ENCODE peak calls at places on chromosomes 12 and 14, in nine cellular contexts. E, M, X, J, I, Z, S, O and F are unnamed samples.

GRCh38 chr12:120292661-120293531 is at the start of gene RNU4-1:
- DNase-seq in I (peak; percentile 85), J (peak; percentile 83), Z (peak; percentile 81), S (peak; percentile 91), E (peak; percentile 89), M (peak; percentile 99), O (peak; percentile 65), X (peak; percentile 99), F (peak; percentile 52)

GRCh38 chr14:104355101-104355691 is 216.8 kb downstream of the KIF26A start:
- DNase-seq in X (no peak), I (no peak), E (no peak), Z (no peak), S (no peak), M (no peak), J (no peak), O (no peak), F (no peak)

GRCh38 chr14:101017209-101017608 is 113.7 kb upstream of the RTL1 start:
- DNase-seq in E (no peak), S (no peak), J (no peak), I (no peak), M (no peak), Z (no peak), X (no peak), O (no peak), F (no peak)

GRCh38 chr14:74977901-74978385 is 22.5 kb upstream of the PGF start:
- DNase-seq in O (no peak), Z (no peak), X (no peak), I (no peak), J (no peak), M (no peak), E (no peak), S (no peak), F (no peak)

GRCh38 chr12:6867407-6868210 is at the start of gene TPI1:
- DNase-seq in X (no peak), J (peak; percentile 80), S (peak; percentile 87), O (peak; percentile 84), Z (peak; percentile 78), I (peak; percentile 86), E (peak; percentile 89), M (peak; percentile 67), F (peak; percentile 95)

GRCh38 chr12:4977104-4977503 is 66.6 kb upstream of the KCNA5 start:
- DNase-seq in X (no peak), J (no peak), S (no peak), E (no peak), I (no peak), M (no peak), Z (no peak), O (no peak), F (no peak)

GRCh38 chr12:2582631-2583616 is 211.8 kb upstream of the FKBP4 start:
- DNase-seq in O (peak; percentile 51), J (peak; percentile 76), X (peak; percentile 10), M (peak; percentile 49), E (peak; percentile 85), I (peak; percentile 57), S (peak; percentile 47), Z (peak; percentile 80), F (peak; percentile 84)

GRCh38 chr12:110100315-110100970 is 23.7 kb upstream of the IFT81 start:
- DNase-seq in J (peak; percentile 30), Z (peak; percentile 72), M (peak; percentile 85), E (peak; percentile 79), I (peak; percentile 80), S (peak; percentile 72), O (peak; percentile 46), X (peak; percentile 48), F (peak; percentile 72)

GRCh38 chr12:58776144-58776543 is 144.2 kb downstream of the LRIG3 start:
- DNase-seq in I (no peak), Z (no peak), M (no peak), J (no peak), O (no peak), X (no peak), S (no peak), E (no peak), F (no peak)

GRCh38 chr12:105992849-105993740 is 145.7 kb downstream of the NUAK1 start:
- DNase-seq in E (no peak), Z (no peak), S (peak; percentile 17), I (no peak), M (no peak), O (no peak), X (no peak), J (no peak), F (no peak)

GRCh38 chr12:62582065-62582366 is 115.4 kb downstream of the MON2 start:
- DNase-seq in I (no peak), Z (no peak), J (no peak), M (no peak), O (no peak), X (no peak), E (no peak), S (no peak), F (no peak)

GRCh38 chr14:68079941-68080697 is 260.5 kb downstream of the RAD51B start:
- DNase-seq in I (no peak), J (no peak), O (no peak), S (no peak), M (no peak), X (no peak), Z (no peak), E (no peak), F (no peak)

GRCh38 chr12:132154941-132155770 is 10.9 kb downstream of the NOC4L start:
- DNase-seq in O (no peak), X (no peak), S (no peak), M (no peak), I (peak; percentile 41), E (peak; percentile 28), J (no peak), Z (no peak), F (no peak)

GRCh38 chr12:121712462-121713256 is at the start of gene TMEM120B:
- DNase-seq in X (no peak), S (peak; percentile 77), E (peak; percentile 91), O (peak; percentile 81), M (peak; percentile 87), Z (peak; percentile 90), I (peak; percentile 86), J (peak; percentile 64), F (peak; percentile 97)
- TF ChIP-seq CTCF in X (peak; percentile 8), S (no peak), E (no peak), O (no peak), M (peak; percentile 13), Z (no peak), I (peak; percentile 28), J (no peak), F (no peak)

DNA sequence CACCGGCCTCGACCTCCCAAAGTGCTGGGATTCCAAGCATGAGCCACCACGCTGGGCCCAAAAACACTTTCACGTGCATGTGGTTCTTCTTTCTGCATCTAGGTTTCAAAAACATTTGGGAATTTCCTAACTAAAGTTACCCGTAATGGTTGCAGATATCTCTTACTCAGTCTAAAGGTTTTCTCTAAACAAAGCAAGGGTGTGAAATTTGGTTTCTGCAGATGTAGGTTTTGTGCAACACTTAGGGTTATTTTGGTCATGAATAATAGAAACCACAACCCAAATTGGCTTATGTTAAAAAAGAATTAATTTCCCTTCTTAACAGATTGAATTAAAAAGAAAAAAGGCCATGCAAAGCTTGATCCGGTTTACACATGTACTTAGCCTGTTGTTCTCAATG is 491.4 kb upstream of the FLRT2 start:
- DNase-seq in E (no peak), S (no peak), O (no peak), X (no peak), I (no peak), J (no peak), M (no peak), Z (no peak), F (no peak)
- TF ChIP-seq CTCF in E (no peak), S (no peak), O (no peak), X (no peak), I (no peak), J (no peak), M (no peak), Z (no peak), F (no peak)

GRCh38 chr14:96238676-96239075 is 17.3 kb upstream of the BDKRB1 start:
- DNase-seq in X (no peak), S (no peak), M (no peak), O (no peak), I (no peak), J (no peak), E (no peak), Z (no peak), F (no peak)

GRCh38 chr14:96240641-96241040 is 15.4 kb upstream of the BDKRB1 start:
- DNase-seq in M (no peak), J (no peak), E (no peak), X (no peak), S (no peak), O (no peak), Z (no peak), I (no peak), F (no peak)

GRCh38 chr14:96239759-96240158 is 16.3 kb upstream of the BDKRB1 start:
- DNase-seq in Z (no peak), S (no peak), J (no peak), E (peak; percentile 51), O (no peak), M (no peak), I (no peak), X (no peak), F (no peak)

GRCh38 chr14:96243785-96244184 is 12.2 kb upstream of the BDKRB1 start:
- DNase-seq in M (no peak), J (no peak), E (no peak), S (no peak), I (no peak), Z (no peak), X (no peak), O (no peak), F (no peak)

GRCh38 chr14:96242126-96242525 is 13.9 kb upstream of the BDKRB1 start:
- DNase-seq in I (no peak), M (no peak), O (no peak), X (no peak), E (no peak), Z (no peak), S (no peak), J (no peak), F (no peak)
- TF ChIP-seq CTCF in I (no peak), M (no peak), O (no peak), X (no peak), E (no peak), Z (no peak), S (no peak), J (no peak), F (no peak)

DNA sequence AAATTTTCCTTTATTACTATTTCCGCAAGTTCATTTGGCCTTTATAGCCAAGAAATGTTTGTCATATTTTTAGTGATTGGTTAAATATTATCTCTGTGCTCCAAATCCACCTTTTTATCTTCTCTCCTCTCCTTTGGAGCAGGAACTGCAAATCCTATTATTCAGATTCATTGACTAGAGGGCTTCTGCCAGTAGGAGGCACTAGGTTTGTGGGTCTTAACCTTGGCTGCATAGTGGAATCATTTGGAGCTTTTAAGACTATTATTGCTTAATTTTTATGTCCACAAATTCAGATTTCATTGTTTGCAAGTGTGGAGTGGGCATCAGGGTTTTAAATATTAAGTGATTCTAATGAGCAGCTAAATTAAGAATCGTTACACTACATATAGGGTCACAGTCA is 75.3 kb upstream of the SYT10 start:
- DNase-seq in X (no peak), M (peak; percentile 14), S (no peak), I (no peak), Z (no peak), O (no peak), E (no peak), J (no peak), F (no peak)
- TF ChIP-seq CTCF in X (no peak), M (peak; percentile 52), S (no peak), I (no peak), Z (no peak), O (no peak), E (no peak), J (peak; percentile 22), F (no peak)

DNA sequence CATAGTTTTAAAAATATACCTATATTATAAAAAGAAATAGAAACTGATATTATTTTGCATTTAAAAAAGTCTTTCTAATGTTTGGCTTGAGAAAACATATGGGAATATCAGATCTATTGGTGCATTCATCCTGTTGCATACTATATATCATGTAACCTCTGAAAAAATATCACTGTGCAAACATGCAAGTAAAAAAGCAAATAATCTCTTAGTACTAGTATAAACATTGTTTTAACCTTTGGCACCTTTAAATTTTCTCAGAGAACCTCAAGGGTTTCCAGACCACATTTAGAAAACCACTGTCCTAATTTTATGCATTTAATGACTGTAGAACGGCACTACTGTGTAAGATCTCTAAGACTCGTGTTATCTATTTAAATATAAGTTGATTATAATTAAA is 416.8 kb downstream of the LRFN5 start:
- DNase-seq in I (no peak), X (no peak), S (no peak), E (no peak), M (peak; percentile 65), Z (no peak), J (no peak), O (no peak), F (no peak)
- TF ChIP-seq CTCF in I (no peak), X (no peak), S (no peak), E (no peak), M (no peak), Z (no peak), J (no peak), O (no peak), F (no peak)